ENCODE peak calls at places on chromosomes 5 and 9, in four cellular contexts. K, M, E and W are unnamed samples.

GRCh38 chr9:15374310-15374709 is 48.4 kb upstream of the SNAPC3 start:
- DNase-seq in M (no peak), E (no peak), K (no peak), W (no peak)

GRCh38 chr9:129919836-129920235 is 84.6 kb downstream of the USP20 start:
- DNase-seq in K (no peak), E (no peak), M (no peak), W (no peak)

GRCh38 chr5:1515921-1516571 is 7.7 kb downstream of the LPCAT1 start:
- DNase-seq in K (peak; percentile 17), M (no peak), E (peak; percentile 95), W (peak; percentile 34)

GRCh38 chr5:39400711-39401385 is 23.9 kb downstream of the DAB2 start:
- DNase-seq in E (no peak), M (no peak), K (no peak), W (no peak)

GRCh38 chr5:127685662-127686061 is 17.5 kb upstream of the CCDC192 start:
- DNase-seq in M (no peak), E (no peak), K (no peak), W (no peak)

GRCh38 chr5:128498844-128499455 is 39.1 kb downstream of the FBN2 start:
- DNase-seq in E (no peak), M (no peak), K (no peak), W (no peak)

GRCh38 chr9:137365552-137366444 is 57.2 kb downstream of the EXD3 start:
- DNase-seq in E (no peak), K (no peak), M (no peak), W (no peak)

GRCh38 chr5:138455191-138455930 is 9.9 kb upstream of the EGR1 start:
- DNase-seq in M (no peak), K (no peak), E (no peak), W (no peak)

GRCh38 chr5:96537386-96537785 is 104.3 kb upstream of the PCSK1 start:
- DNase-seq in E (no peak), M (no peak), K (no peak), W (no peak)

GRCh38 chr5:141496038-141496437 is 7.2 kb downstream of the PCDHGC5 start:
- DNase-seq in K (no peak), M (no peak), E (no peak), W (no peak)

GRCh38 chr5:160460377-160461049 is 38.9 kb downstream of the PTTG1 start:
- DNase-seq in K (no peak), M (no peak), E (no peak), W (no peak)

GRCh38 chr9:133848471-133848870 is 110.3 kb upstream of the SARDH start:
- DNase-seq in M (no peak), E (no peak), K (no peak), W (no peak)

GRCh38 chr9:9950813-9951212 is 662.0 kb downstream of the PTPRD start:
- DNase-seq in E (no peak), K (no peak), M (no peak), W (no peak)

GRCh38 chr9:130258999-130259398 is 6.6 kb upstream of the HMCN2 start:
- DNase-seq in M (no peak), E (no peak), K (no peak), W (no peak)

GRCh38 chr5:60671899-60672692 is 27.9 kb downstream of the DEPDC1B start:
- DNase-seq in M (no peak), E (no peak), K (no peak), W (no peak)

GRCh38 chr5:760363-761205 is 23.9 kb downstream of the ZDHHC11B start:
- DNase-seq in M (no peak), K (peak; percentile 25), E (no peak), W (peak; percentile 28)

GRCh38 chr9:74775401-74775800 is 112.3 kb downstream of the TRPM6 start:
- DNase-seq in K (no peak), E (no peak), M (no peak), W (no peak)

GRCh38 chr9:209143-209758 is 5.4 kb upstream of the DOCK8 start:
- DNase-seq in K (no peak), E (no peak), M (no peak), W (no peak)

GRCh38 chr9:128245293-128246151 is 30.3 kb downstream of the GOLGA2 start:
- DNase-seq in M (no peak), K (no peak), E (no peak), W (no peak)

GRCh38 chr5:1909346-1909985 is 26.7 kb upstream of the IRX4 start:
- DNase-seq in E (no peak), K (no peak), M (no peak), W (no peak)

GRCh38 chr5:84445049-84445685 is 60.5 kb upstream of the EDIL3 start:
- DNase-seq in E (no peak), M (no peak), K (no peak), W (no peak)

GRCh38 chr5:159504106-159504856 is 174.0 kb upstream of the IL12B start:
- DNase-seq in M (no peak), K (no peak), E (no peak), W (no peak)

GRCh38 chr5:67897980-67898379 is 317.6 kb upstream of the PIK3R1 start:
- DNase-seq in M (no peak), K (no peak), E (no peak), W (no peak)

GRCh38 chr9:133813749-133814585 is 75.8 kb upstream of the SARDH start:
- DNase-seq in K (no peak), M (no peak), E (no peak), W (peak; percentile 37)

GRCh38 chr5:142946547-142947426 is 176.6 kb downstream of the ARHGAP26 start:
- DNase-seq in M (no peak), K (no peak), E (no peak), W (peak; percentile 6)

GRCh38 chr5:55993013-55993412 is 1.8 kb downstream of the IL6ST start:
- DNase-seq in K (no peak), M (no peak), E (no peak), W (no peak)

DNA sequence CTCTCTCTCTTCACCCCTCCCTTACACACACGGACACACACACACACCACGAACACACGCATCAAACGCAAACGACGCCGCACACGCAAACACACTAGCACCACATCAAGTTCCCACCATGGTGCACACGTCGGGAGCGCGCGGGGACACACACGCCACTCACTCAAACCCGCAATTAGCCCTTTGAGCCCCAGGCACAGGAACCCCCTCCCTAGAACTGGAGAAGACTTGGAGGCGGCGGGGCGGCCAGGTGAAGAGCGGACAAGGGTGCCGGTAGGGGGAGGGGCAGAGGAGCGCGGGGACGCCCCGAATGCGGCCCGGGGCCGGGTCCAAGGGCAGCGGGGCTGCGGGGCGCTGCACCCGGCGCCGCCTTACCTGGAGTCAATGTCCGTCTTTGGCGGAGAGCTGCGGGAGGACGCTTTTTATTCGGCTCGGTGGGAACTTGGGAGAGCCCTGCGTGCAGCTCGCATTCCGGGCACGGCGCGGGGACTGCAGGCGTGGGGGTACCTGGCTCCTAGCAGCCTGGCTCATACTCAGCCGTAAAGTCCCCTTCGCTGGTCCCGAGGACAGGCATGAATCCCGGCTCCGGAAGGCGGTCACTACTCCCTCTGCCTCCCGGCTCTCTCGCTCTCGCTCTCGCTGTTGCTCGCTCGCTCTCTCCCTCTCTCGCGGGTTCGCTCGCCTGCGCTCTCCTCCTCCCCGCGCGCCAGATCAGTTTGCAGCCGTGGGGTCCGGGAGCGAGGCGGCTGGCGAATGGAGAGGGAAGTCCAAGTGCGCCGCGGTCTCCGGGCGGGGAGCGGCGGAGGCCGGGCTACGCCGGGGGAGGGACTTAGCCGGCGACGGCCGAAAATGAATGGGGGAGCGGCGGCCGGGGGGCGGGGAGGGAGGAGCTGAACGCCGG is at the start of gene BRINP1:
- DNase-seq in E (no peak), M (no peak), K (no peak), W (no peak)
- TF ChIP-seq POLR2AphosphoS5 in E (no peak), M (no peak), K (no peak), W (no peak)

GRCh38 chr5:179825655-179826182 is 5.0 kb downstream of the SQSTM1 start:
- DNase-seq in K (no peak), E (no peak), M (no peak), W (no peak)

GRCh38 chr5:179822059-179822432 is 1.3 kb downstream of the SQSTM1 start:
- DNase-seq in K (no peak), M (no peak), E (no peak), W (no peak)

GRCh38 chr5:179822444-179822990 is 1.8 kb downstream of the SQSTM1 start:
- DNase-seq in E (no peak), K (no peak), M (no peak), W (no peak)

GRCh38 chr5:179824745-179825112 is 4.0 kb downstream of the SQSTM1 start:
- DNase-seq in K (no peak), E (no peak), M (no peak), W (no peak)

DNA sequence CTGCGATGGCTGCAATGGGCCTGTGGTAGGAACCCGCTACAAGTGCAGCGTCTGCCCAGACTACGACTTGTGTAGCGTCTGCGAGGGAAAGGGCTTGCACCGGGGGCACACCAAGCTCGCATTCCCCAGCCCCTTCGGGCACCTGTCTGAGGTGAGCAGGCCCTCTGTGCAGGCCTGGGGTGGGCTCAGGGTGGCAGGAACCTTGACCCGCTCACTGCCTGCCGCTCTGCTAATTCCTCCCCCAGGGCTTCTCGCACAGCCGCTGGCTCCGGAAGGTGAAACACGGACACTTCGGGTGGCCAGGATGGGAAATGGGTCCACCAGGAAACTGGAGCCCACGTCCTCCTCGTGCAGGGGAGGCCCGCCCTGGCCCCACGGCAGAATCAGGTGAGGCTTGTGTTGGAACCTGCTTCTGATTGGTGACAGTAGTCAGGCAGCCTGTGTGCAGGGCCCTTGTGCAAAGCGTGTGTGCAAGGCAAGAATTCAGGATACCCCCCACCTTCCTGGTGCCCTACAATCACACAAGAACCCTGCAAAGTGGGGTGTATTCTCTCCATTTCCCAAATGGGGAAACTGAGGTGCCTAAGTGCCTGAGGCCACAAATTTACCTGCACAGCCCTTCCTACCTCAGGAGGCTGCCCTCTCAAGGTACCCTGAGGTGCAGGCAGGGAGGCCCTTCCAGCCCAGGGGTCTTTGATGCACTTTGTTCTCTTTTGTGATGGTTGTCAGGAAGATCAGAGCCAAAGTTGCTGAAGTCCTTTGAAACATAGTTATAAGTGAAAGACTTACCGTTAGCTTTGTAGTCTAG is 3.4 kb downstream of the SQSTM1 start:
- DNase-seq in M (no peak), E (no peak), K (no peak), W (no peak)
- TF ChIP-seq POLR2A in M (no peak), E (no peak), K (no peak), W (no peak)

GRCh38 chr5:90015584-90016018 is 394.0 kb downstream of the CETN3 start:
- DNase-seq in E (no peak), K (no peak), M (no peak), W (no peak)
- TF ChIP-seq POLR2AphosphoS5 in E (no peak), K (no peak), M (no peak), W (no peak)

GRCh38 chr5:150640311-150641005 is at the start of gene SYNPO:
- DNase-seq in E (no peak), K (peak; percentile 53), M (no peak), W (no peak)
- TF ChIP-seq POLR2A in E (no peak), K (no peak), M (no peak), W (no peak)